ENCODE peak calls at places on chromosomes 6 and 20, in six cellular contexts. O is neuronal stem cell, X is H1, K is mesenchymal stem cell, H is H9, T is IMR-90. B is an unnamed sample. For H3K9me3, the result is how much of the 10 kb centered on the place peaks cover.

GRCh38 chr6:5337573-5337972 is 76.3 kb downstream of the FARS2 start:
- DNase-seq in O (no peak), H (no peak), T (peak), X (no peak), K (peak), B (no peak)

GRCh38 chr20:50346372-50347347 is 156.0 kb downstream of the CEBPB start:
- DNase-seq in X (no peak), O (no peak), H (no peak), K (peak), T (peak), B (no peak)

GRCh38 chr6:68639826-68640505 is 4.9 kb downstream of the ADGRB3 start:
- DNase-seq in X (no peak), O (no peak), K (peak), T (no peak), H (no peak), B (no peak)

GRCh38 chr6:92806254-92806653 is 613.1 kb downstream of the EPHA7 start:
- DNase-seq in T (no peak), O (no peak), K (no peak), X (no peak), H (no peak), B (no peak)

GRCh38 chr6:45448417-45449389 is 71.0 kb upstream of the SUPT3H start:
- DNase-seq in T (peak), H (no peak), K (peak), O (no peak), X (no peak), B (no peak)

GRCh38 chr6:76885861-76886301 is 577.4 kb downstream of the HTR1B start:
- DNase-seq in K (peak), X (no peak), T (peak), O (no peak), H (no peak), B (no peak)

GRCh38 chr6:134676307-134677281 is 273.3 kb downstream of the ALDH8A1 start:
- DNase-seq in K (peak), O (no peak), T (peak), H (no peak), X (no peak), B (peak)

GRCh38 chr20:56766528-56766927 is 137.4 kb downstream of the TFAP2C start:
- DNase-seq in O (no peak), K (no peak), H (no peak), T (no peak), X (no peak), B (no peak)

GRCh38 chr20:47024461-47024937 is 129.9 kb downstream of the EYA2 start:
- DNase-seq in H (no peak), K (no peak), O (no peak), T (peak), X (no peak), B (no peak)

GRCh38 chr6:106444777-106445507 is 84.4 kb downstream of the CRYBG1 start:
- DNase-seq in O (peak), H (peak), T (peak), X (no peak), K (peak), B (no peak)

GRCh38 chr20:58623579-58624473 is 27.3 kb upstream of the STX16 start:
- DNase-seq in O (no peak), H (no peak), K (peak), X (peak), T (peak), B (peak)

GRCh38 chr6:130037207-130037811 is 18.9 kb downstream of the L3MBTL3 start:
- DNase-seq in O (no peak), K (peak), H (no peak), T (no peak), X (no peak), B (no peak)

GRCh38 chr20:36854343-36855240 is 21.3 kb upstream of the TLDC2 start:
- DNase-seq in K (no peak), O (no peak), T (peak), H (no peak), X (no peak), B (no peak)

GRCh38 chr6:154403803-154404202 is 47.2 kb upstream of the IPCEF1 start:
- DNase-seq in O (no peak), T (peak), K (peak), H (no peak), X (no peak), B (no peak)

GRCh38 chr6:139881728-139882211 is 507.3 kb upstream of the CITED2 start:
- DNase-seq in O (no peak), K (peak), T (peak), X (no peak), H (peak), B (peak)

GRCh38 chr6:44411141-44411540 is 23.6 kb downstream of the CDC5L start:
- DNase-seq in X (no peak), O (no peak), K (no peak), T (peak), H (no peak), B (no peak)

GRCh38 chr20:31945790-31946189 is 6.1 kb downstream of the PDRG1 start:
- DNase-seq in O (no peak), X (no peak), H (no peak), T (no peak), K (no peak), B (no peak)

GRCh38 chr6:155882527-155883333 is 427.1 kb upstream of the NOX3 start:
- DNase-seq in X (no peak), O (no peak), K (peak), H (no peak), T (peak), B (no peak)

GRCh38 chr20:58102744-58103516 is 125.5 kb downstream of the ANKRD60 start:
- DNase-seq in O (no peak), H (no peak), X (no peak), K (no peak), T (no peak), B (no peak)

GRCh38 chr6:82624251-82624650 is 260.6 kb downstream of the TPBG start:
- DNase-seq in X (no peak), K (no peak), H (peak), T (no peak), O (no peak), B (peak)

GRCh38 chr6:148509789-148510581 is 167.3 kb downstream of the SASH1 start:
- DNase-seq in K (peak), O (no peak), H (no peak), X (no peak), T (peak), B (peak)

GRCh38 chr20:63525968-63526367 is 5.4 kb downstream of the PPDPF start:
- DNase-seq in H (no peak), K (no peak), T (no peak), O (no peak), X (no peak), B (no peak)

GRCh38 chr6:143079325-143079640 is 18.6 kb downstream of the AIG1 start:
- DNase-seq in X (no peak), O (no peak), T (no peak), H (no peak), K (no peak), B (no peak)

GRCh38 chr6:130314271-130314670 is 51.5 kb upstream of the TMEM200A start:
- DNase-seq in T (no peak), X (no peak), O (no peak), K (no peak), H (no peak), B (no peak)

GRCh38 chr6:146788115-146788514 is 189.3 kb downstream of the ADGB start:
- DNase-seq in O (no peak), X (no peak), H (no peak), T (no peak), K (peak), B (no peak)

GRCh38 chr6:110530671-110531070 is 54.3 kb upstream of the SLC22A16 start:
- DNase-seq in H (no peak), O (no peak), K (peak), X (no peak), T (peak), B (no peak)

GRCh38 chr6:73714227-73714626 is 18.2 kb downstream of the CD109 start:
- DNase-seq in O (no peak), T (no peak), K (no peak), X (no peak), H (no peak), B (no peak)

GRCh38 chr6:130233332-130233731 is 10.6 kb upstream of the SAMD3 start:
- DNase-seq in X (no peak), K (peak), O (peak), T (peak), H (no peak), B (no peak)

GRCh38 chr6:14734416-14735340 is 511.2 kb upstream of the JARID2 start:
- DNase-seq in K (peak), O (no peak), T (peak), H (no peak), X (no peak), B (peak)

GRCh38 chr20:31967830-31968249 is at the start of gene XKR7:
- DNase-seq in H (peak), O (peak), K (no peak), X (no peak), T (no peak), B (no peak)

GRCh38 chr6:34546551-34547321 is 9.4 kb downstream of the SPDEF start:
- DNase-seq in X (no peak), H (no peak), O (no peak), T (no peak), K (no peak), B (no peak)

GRCh38 chr6:118630928-118631327 is 20.5 kb downstream of the CEP85L start:
- DNase-seq in X (no peak), K (no peak), H (no peak), O (no peak), T (no peak), B (no peak)

GRCh38 chr20:23147964-23148720 is 62.0 kb upstream of the CD93 start:
- DNase-seq in H (no peak), X (no peak), T (peak), O (no peak), K (peak), B (peak)

GRCh38 chr6:37502703-37503485 is 3.2 kb upstream of the CCDC167 start:
- DNase-seq in O (no peak), K (no peak), H (no peak), T (no peak), X (no peak), B (no peak)

GRCh38 chr6:136249336-136249735 is 775 bp downstream of the MTFR2 start:
- DNase-seq in H (no peak), K (peak), O (no peak), X (no peak), T (peak), B (no peak)

GRCh38 chr6:29092957-29093356 is 5.8 kb upstream of the OR2B3 start:
- DNase-seq in O (no peak), T (no peak), K (no peak), X (no peak), H (no peak), B (no peak)

DNA sequence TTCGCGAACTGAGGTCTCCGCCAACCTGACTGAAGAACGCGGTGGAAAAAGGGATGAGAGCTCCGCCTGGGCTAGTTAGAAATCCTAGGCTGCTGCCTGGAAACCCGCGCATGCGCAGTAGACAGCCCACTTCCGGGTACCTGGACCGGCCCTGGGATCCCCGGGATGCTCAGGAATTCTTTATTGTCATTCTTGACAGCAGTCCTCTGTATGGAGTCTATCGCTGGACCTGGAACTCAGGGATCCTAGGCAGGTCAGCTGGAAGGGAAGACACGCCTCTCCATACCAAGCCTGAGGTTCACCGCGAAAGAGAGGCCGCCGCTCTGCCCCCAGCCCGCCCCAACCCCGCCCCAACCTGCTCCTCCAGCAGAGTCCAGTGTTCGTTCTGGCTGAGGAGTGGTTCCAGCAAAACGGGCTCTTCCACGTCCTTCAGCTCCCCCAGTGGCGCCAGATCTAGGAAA is 1379.2 kb upstream of the DEFB115 start:
- DNase-seq in O (no peak), K (no peak), H (no peak), T (no peak), X (no peak), B (peak)
- H3K9me3 ChIP-seq in O (under half), K (under half), H (half or more), T (under half), X (half or more), B (under half)

GRCh38 chr6:21098134-21098533 is 495.4 kb upstream of the SOX4 start:
- DNase-seq in X (no peak), T (no peak), H (no peak), K (no peak), O (no peak), B (no peak)

GRCh38 chr6:21098744-21099143 is 494.8 kb upstream of the SOX4 start:
- DNase-seq in K (no peak), H (no peak), X (no peak), T (no peak), O (peak), B (no peak)

GRCh38 chr6:21101694-21102093 is 491.9 kb upstream of the SOX4 start:
- DNase-seq in X (no peak), O (no peak), H (no peak), K (no peak), T (no peak), B (no peak)

GRCh38 chr6:21100959-21101358 is 492.6 kb upstream of the SOX4 start:
- DNase-seq in O (no peak), K (no peak), T (no peak), H (no peak), X (no peak), B (no peak)

DNA sequence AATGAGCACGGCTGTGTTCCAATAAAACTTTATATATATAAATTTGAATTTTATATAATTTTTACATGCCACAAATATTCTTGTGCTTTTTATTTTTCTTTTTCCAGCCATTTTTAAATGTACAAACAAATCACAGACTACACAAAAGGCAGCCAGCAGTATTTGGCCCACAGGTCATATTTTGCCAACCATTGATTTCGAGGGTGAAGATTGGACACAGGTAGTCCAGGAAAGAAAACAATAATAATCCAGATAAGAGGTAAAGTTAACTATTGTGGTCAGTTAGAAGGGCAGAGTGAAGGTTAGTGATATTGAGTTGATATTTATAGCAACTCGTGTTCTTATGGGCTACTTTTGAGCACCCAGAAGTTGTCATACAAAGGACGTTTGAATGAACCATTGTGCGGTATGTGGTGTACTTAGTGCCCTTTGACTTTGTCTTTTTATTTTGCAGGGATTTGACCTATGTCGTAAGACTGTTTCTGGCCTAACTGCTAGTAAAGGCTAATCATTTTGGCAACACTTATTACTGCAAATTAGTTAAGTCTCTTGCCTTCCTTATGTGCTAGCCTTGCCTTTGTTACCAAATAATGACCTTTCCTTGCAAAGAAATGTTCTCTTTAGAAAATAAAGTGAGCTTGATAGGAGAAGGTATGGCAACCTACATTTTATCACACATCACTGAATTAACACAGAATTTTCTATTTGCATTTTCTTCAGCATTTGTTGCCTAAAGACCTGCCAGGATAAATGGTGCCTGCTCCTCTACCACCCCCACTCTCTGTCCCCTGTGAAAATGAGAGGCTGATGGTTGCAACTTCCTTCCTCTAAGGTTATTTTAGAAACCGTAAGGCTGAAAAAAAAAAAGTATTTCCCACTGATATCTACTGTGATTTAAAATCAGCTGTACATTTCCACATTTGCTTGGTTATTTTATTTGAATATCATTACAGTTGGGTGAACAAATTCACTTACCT is 493.9 kb upstream of the SOX4 start:
- DNase-seq in K (no peak), T (no peak), O (peak), H (no peak), X (no peak), B (no peak)
- H4K8ac ChIP-seq in K (no peak), T (no peak), O (no peak), H (no peak), X (no peak), B (no peak)

DNA sequence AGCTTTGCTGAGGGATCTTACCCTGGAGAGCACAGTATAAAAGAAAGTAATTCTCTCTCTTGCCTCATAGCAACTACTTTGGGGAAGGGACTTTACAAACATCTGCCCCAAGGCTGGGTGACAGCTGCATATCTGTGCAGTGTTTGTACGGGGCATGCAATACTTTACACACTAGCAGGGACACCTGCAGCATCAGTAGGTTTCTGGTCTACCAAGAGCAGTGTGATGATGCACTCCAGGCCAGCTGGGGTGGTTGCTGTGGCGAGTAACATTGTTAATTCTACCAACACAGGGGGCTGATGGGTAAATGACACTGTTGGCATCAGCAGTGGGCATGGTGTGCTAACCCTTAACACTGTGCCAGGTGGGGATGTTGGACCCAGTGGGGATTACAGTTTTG is 48.0 kb downstream of the ADTRP start:
- DNase-seq in O (no peak), H (no peak), X (no peak), K (no peak), T (no peak), B (no peak)
- H3K9me3 ChIP-seq in O (under half), H (under half), X (under half), K (under half), T (under half), B (under half)

GRCh38 chr20:35771689-35772562 is at the start of gene PHF20:
- DNase-seq in K (peak), H (peak), O (peak), T (peak), X (peak), B (peak)

GRCh38 chr20:35773154-35773751 is 1.4 kb downstream of the PHF20 start:
- DNase-seq in K (peak), X (no peak), O (no peak), T (peak), H (no peak), B (peak)

GRCh38 chr20:35771367-35771688 is 487 bp upstream of the PHF20 start:
- DNase-seq in H (no peak), X (no peak), T (no peak), O (no peak), K (no peak), B (no peak)

GRCh38 chr20:35768731-35769664 is 2.8 kb upstream of the PHF20 start:
- DNase-seq in X (peak), H (peak), O (peak), K (peak), T (peak), B (peak)

DNA sequence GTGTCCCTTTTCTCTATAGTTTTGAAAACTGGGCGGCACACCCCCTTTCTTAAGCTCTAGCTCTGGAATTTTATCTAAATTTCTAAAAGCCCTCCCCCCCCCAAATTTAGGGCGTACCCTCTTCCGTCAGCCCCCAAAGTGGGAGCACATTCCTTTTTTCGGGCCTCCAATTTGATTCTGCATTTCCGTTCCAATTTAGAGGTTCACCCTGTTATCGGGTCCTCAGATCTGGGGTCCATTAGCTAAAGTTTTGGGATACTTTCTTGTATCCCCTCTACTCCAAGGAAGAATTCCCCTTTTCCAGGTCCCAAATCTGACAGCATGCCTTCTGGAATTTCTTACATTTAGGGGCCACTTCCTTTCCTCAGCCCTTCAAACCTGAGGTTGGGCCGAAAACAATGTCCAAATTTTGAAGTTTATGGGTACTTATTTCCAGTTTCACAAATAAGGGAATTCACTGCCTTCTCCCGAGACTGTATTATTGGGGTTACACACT is 796 bp downstream of the PHF20 start:
- DNase-seq in O (no peak), H (no peak), K (no peak), X (no peak), T (no peak), B (no peak)
- H4K8ac ChIP-seq in O (no peak), H (no peak), K (no peak), X (no peak), T (peak), B (peak)

DNA sequence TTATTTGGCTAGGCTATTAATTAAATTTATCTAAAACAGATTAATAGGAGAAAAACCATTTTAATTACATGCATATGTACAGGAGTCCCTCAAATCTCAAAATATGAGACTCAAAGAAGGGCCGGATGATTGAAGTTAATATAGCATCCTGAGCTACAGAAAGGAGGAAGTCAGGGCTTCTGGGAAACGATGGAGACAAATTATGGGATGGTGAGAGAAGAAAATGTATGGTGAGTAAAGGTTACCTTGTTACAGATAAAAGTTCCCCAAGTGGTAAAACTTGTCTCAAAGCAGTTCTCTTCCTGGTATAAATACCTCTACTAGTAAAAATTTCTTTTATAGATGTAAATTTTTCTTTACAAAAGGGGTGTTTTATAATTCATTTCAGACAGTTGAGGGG is 15.9 kb upstream of the BTN1A1 start:
- DNase-seq in H (no peak), O (no peak), X (no peak), K (no peak), T (no peak), B (no peak)
- H3K9me3 ChIP-seq in H (under half), O (under half), X (under half), K (under half), T (under half), B (under half)

GRCh38 chr6:105058316-105058715 is 101.4 kb downstream of the LIN28B start:
- DNase-seq in O (no peak), X (no peak), H (no peak), K (no peak), T (no peak), B (no peak)
- H4K8ac ChIP-seq in O (no peak), X (no peak), H (no peak), K (no peak), T (no peak), B (no peak)

B was measured in trophoblast cell.